ENCODE peak calls at places on chromosomes 7 and 10, in six cellular contexts. One of them, this sample, is unnamed.
A peak's percentile ranks its signal among the peaks of the same experiment; 100 is the strongest.

GRCh38 chr10:33913194-33913593 is 578.7 kb upstream of the NRP1 start:
- DNase-seq in GM12878: no peak
- DNase-seq in WTC11: no peak
- DNase-seq in A549: no peak
- DNase-seq in H9: no peak
- DNase-seq in HFF-Myc: no peak
- DNase-seq in this sample: no peak

GRCh38 chr7:5383314-5384098 is 40.1 kb downstream of the TNRC18 start:
- DNase-seq in GM12878: no peak
- DNase-seq in WTC11: no peak
- DNase-seq in A549: no peak
- DNase-seq in H9: no peak
- DNase-seq in HFF-Myc: no peak
- DNase-seq in this sample: no peak

GRCh38 chr10:37856881-37857286 is 526 bp downstream of the ZNF248 start:
- DNase-seq in GM12878: no peak
- DNase-seq in WTC11: peak; percentile 9
- DNase-seq in A549: no peak
- DNase-seq in H9: no peak
- DNase-seq in HFF-Myc: no peak
- DNase-seq in this sample: no peak

GRCh38 chr7:134660961-134661376 is 14.3 kb downstream of the BPGM start:
- DNase-seq in GM12878: no peak
- DNase-seq in WTC11: no peak
- DNase-seq in A549: no peak
- DNase-seq in H9: no peak
- DNase-seq in HFF-Myc: no peak
- DNase-seq in this sample: no peak

GRCh38 chr7:5780801-5781496 is 514 bp downstream of the RNF216 start:
- DNase-seq in GM12878: no peak
- DNase-seq in WTC11: peak; percentile 42
- DNase-seq in A549: no peak
- DNase-seq in H9: peak; percentile 37
- DNase-seq in HFF-Myc: no peak
- DNase-seq in this sample: peak; percentile 24

GRCh38 chr10:27801171-27801785 is 55.7 kb upstream of the MKX start:
- DNase-seq in GM12878: no peak
- DNase-seq in WTC11: no peak
- DNase-seq in A549: no peak
- DNase-seq in H9: no peak
- DNase-seq in HFF-Myc: no peak
- DNase-seq in this sample: no peak

GRCh38 chr7:98569606-98570337 is 47.3 kb upstream of the NPTX2 start:
- DNase-seq in GM12878: no peak
- DNase-seq in WTC11: no peak
- DNase-seq in A549: no peak
- DNase-seq in H9: no peak
- DNase-seq in HFF-Myc: no peak
- DNase-seq in this sample: no peak

GRCh38 chr7:16648551-16648950 is 2.6 kb downstream of the BZW2 start:
- DNase-seq in GM12878: no peak
- DNase-seq in WTC11: no peak
- DNase-seq in A549: no peak
- DNase-seq in H9: peak; percentile 37
- DNase-seq in HFF-Myc: no peak
- DNase-seq in this sample: no peak

GRCh38 chr7:32587431-32587948 is 92.2 kb downstream of the AVL9 start:
- DNase-seq in GM12878: no peak
- DNase-seq in WTC11: no peak
- DNase-seq in A549: peak; percentile 61
- DNase-seq in H9: no peak
- DNase-seq in HFF-Myc: peak; percentile 59
- DNase-seq in this sample: no peak

GRCh38 chr10:110212119-110213006 is 5.0 kb downstream of the MXI1 start:
- DNase-seq in GM12878: no peak
- DNase-seq in WTC11: no peak
- DNase-seq in A549: no peak
- DNase-seq in H9: no peak
- DNase-seq in HFF-Myc: no peak
- DNase-seq in this sample: no peak

GRCh38 chr10:129769381-129770116 is 194.5 kb downstream of the EBF3 start:
- DNase-seq in GM12878: no peak
- DNase-seq in WTC11: peak; percentile 5
- DNase-seq in A549: no peak
- DNase-seq in H9: peak; percentile 14
- DNase-seq in HFF-Myc: no peak
- DNase-seq in this sample: no peak

GRCh38 chr7:42217053-42217452 is 20.0 kb downstream of the GLI3 start:
- DNase-seq in GM12878: no peak
- DNase-seq in WTC11: no peak
- DNase-seq in A549: no peak
- DNase-seq in H9: no peak
- DNase-seq in HFF-Myc: no peak
- DNase-seq in this sample: no peak

GRCh38 chr10:116610443-116611152 is 10.2 kb upstream of the PNLIPRP2 start:
- DNase-seq in GM12878: no peak
- DNase-seq in WTC11: no peak
- DNase-seq in A549: no peak
- DNase-seq in H9: no peak
- DNase-seq in HFF-Myc: no peak
- DNase-seq in this sample: no peak

GRCh38 chr10:115956225-115957009 is 316.6 kb downstream of the GFRA1 start:
- DNase-seq in GM12878: no peak
- DNase-seq in WTC11: no peak
- DNase-seq in A549: no peak
- DNase-seq in H9: no peak
- DNase-seq in HFF-Myc: no peak
- DNase-seq in this sample: no peak

GRCh38 chr10:124866812-124867211 is 65.2 kb downstream of the ABRAXAS2 start:
- DNase-seq in GM12878: no peak
- DNase-seq in WTC11: no peak
- DNase-seq in A549: no peak
- DNase-seq in H9: no peak
- DNase-seq in HFF-Myc: no peak
- DNase-seq in this sample: no peak

GRCh38 chr10:108567899-108568752 is 1355.2 kb downstream of the XPNPEP1 start:
- DNase-seq in GM12878: no peak
- DNase-seq in WTC11: no peak
- DNase-seq in A549: no peak
- DNase-seq in H9: no peak
- DNase-seq in HFF-Myc: no peak
- DNase-seq in this sample: no peak

GRCh38 chr10:88865281-88865876 is 13.7 kb upstream of the ANKRD22 start:
- DNase-seq in GM12878: no peak
- DNase-seq in WTC11: no peak
- DNase-seq in A549: no peak
- DNase-seq in H9: no peak
- DNase-seq in HFF-Myc: no peak
- DNase-seq in this sample: no peak

GRCh38 chr10:89163265-89163995 is 43.7 kb downstream of the CH25H start:
- DNase-seq in GM12878: peak; percentile 76
- DNase-seq in WTC11: no peak
- DNase-seq in A549: no peak
- DNase-seq in H9: no peak
- DNase-seq in HFF-Myc: no peak
- DNase-seq in this sample: no peak

GRCh38 chr10:130456616-130457015 is 320.4 kb downstream of the GLRX3 start:
- DNase-seq in GM12878: no peak
- DNase-seq in WTC11: no peak
- DNase-seq in A549: no peak
- DNase-seq in H9: peak; percentile 7
- DNase-seq in HFF-Myc: no peak
- DNase-seq in this sample: no peak

GRCh38 chr7:69827140-69827919 is 229.1 kb downstream of the AUTS2 start:
- DNase-seq in GM12878: no peak
- DNase-seq in WTC11: no peak
- DNase-seq in A549: no peak
- DNase-seq in H9: no peak
- DNase-seq in HFF-Myc: no peak
- DNase-seq in this sample: no peak

GRCh38 chr7:157567666-157568065 is 230.9 kb downstream of the DNAJB6 start:
- DNase-seq in GM12878: no peak
- DNase-seq in WTC11: no peak
- DNase-seq in A549: no peak
- DNase-seq in H9: no peak
- DNase-seq in HFF-Myc: no peak
- DNase-seq in this sample: no peak

GRCh38 chr7:157565981-157566630 is 229.3 kb downstream of the DNAJB6 start:
- DNase-seq in GM12878: no peak
- DNase-seq in WTC11: no peak
- DNase-seq in A549: no peak
- DNase-seq in H9: no peak
- DNase-seq in HFF-Myc: no peak
- DNase-seq in this sample: no peak

GRCh38 chr7:157565201-157565626 is 228.4 kb downstream of the DNAJB6 start:
- DNase-seq in GM12878: no peak
- DNase-seq in WTC11: no peak
- DNase-seq in A549: no peak
- DNase-seq in H9: no peak
- DNase-seq in HFF-Myc: no peak
- DNase-seq in this sample: no peak

GRCh38 chr7:157568071-157568784 is 231.4 kb downstream of the DNAJB6 start:
- DNase-seq in GM12878: no peak
- DNase-seq in WTC11: no peak
- DNase-seq in A549: no peak
- DNase-seq in H9: no peak
- DNase-seq in HFF-Myc: no peak
- DNase-seq in this sample: no peak

DNA sequence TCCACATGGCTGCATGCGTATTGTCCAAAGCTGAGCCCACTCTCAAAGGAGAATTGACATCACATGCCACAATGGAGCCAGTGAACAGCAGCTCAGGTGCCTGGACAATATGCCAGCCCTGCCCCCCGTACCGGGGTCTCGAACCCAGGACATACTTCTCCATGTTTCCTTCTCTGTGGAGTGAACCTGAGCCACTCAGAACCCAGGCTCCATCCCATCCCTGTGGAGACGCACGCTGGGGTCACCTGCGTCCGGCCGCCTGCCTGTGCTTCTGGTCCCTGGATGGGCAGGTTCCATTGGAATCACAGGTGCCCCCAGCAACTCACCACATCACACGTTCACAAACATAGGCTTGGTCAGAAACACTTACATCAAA is 229.8 kb downstream of the DNAJB6 start:
- DNase-seq in GM12878: no peak
- DNase-seq in WTC11: no peak
- DNase-seq in A549: no peak
- DNase-seq in H9: no peak
- DNase-seq in HFF-Myc: no peak
- DNase-seq in this sample: no peak
- TF ChIP-seq CTCF in GM12878: no peak
- TF ChIP-seq CTCF in WTC11: no peak
- TF ChIP-seq CTCF in A549: no peak
- TF ChIP-seq CTCF in H9: no peak
- TF ChIP-seq CTCF in HFF-Myc: no peak
- TF ChIP-seq CTCF in this sample: no peak

GRCh38 chr7:27143950-27144798 is 693 bp upstream of the HOXA5 start:
- DNase-seq in GM12878: no peak
- DNase-seq in WTC11: no peak
- DNase-seq in A549: no peak
- DNase-seq in H9: no peak
- DNase-seq in HFF-Myc: no peak
- DNase-seq in this sample: peak; percentile 21

GRCh38 chr7:27141591-27142561 is 1.6 kb downstream of the HOXA5 start:
- DNase-seq in GM12878: no peak
- DNase-seq in WTC11: peak; percentile 43
- DNase-seq in A549: peak; percentile 87
- DNase-seq in H9: peak; percentile 67
- DNase-seq in HFF-Myc: no peak
- DNase-seq in this sample: peak; percentile 20

GRCh38 chr7:27144799-27145166 is 1.3 kb upstream of the HOXA5 start:
- DNase-seq in GM12878: no peak
- DNase-seq in WTC11: peak; percentile 38
- DNase-seq in A549: no peak
- DNase-seq in H9: no peak
- DNase-seq in HFF-Myc: no peak
- DNase-seq in this sample: peak; percentile 21

GRCh38 chr7:27142562-27143021 is 889 bp downstream of the HOXA5 start:
- DNase-seq in GM12878: no peak
- DNase-seq in WTC11: no peak
- DNase-seq in A549: no peak
- DNase-seq in H9: no peak
- DNase-seq in HFF-Myc: no peak
- DNase-seq in this sample: peak; percentile 24

DNA sequence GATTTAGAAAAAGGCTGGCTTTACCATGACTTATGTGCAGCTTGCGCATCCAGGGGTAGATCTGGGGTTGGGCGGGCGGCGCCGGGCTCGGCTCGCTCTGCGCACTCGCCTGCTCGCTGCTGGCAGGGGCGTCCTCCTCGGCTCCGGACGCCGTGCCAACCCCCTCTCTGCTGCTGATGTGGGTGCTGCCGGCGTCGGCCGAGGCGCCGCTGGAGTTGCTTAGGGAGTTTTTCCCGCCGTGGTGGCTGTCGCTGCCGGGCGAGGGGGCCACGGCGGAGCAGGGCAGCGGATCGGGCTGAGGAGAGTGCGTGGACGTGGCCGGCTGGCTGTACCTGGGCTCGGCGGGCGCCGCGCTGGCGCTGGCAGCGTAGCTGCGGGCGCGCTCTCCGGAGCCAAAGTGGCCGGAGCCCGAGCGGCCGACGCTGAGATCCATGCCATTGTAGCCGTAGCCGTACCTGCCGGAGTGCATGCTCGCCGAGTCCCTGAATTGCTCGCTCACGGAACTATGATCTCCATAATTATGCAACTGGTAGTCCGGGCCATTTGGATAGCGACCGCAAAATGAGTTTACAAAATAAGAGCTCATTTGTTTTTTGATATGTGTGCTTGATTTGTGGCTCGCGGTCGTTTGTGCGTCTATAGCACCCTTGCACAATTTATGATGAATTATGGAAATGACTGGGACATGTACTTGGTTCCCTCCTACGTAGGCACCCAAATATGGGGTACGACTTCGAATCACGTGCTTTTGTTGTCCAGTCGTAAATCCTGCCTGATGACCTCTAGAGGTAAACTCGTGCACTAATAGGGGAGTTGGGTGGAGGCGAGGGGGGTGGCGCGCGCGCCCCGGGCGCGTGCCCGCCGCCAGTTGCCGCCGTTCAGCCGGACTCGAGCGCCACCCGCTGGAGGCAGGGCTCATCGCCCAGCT is at the start of gene HOXA5:
- DNase-seq in GM12878: no peak
- DNase-seq in WTC11: peak; percentile 89
- DNase-seq in A549: peak; percentile 95
- DNase-seq in H9: peak; percentile 88
- DNase-seq in HFF-Myc: no peak
- DNase-seq in this sample: peak; percentile 58
- TF ChIP-seq CTCF in GM12878: no peak
- TF ChIP-seq CTCF in WTC11: peak; percentile 88
- TF ChIP-seq CTCF in A549: peak; percentile 88
- TF ChIP-seq CTCF in H9: peak; percentile 95
- TF ChIP-seq CTCF in HFF-Myc: peak; percentile 82
- TF ChIP-seq CTCF in this sample: no peak

GRCh38 chr7:129193892-129194291 is 5.5 kb downstream of the SMO start:
- DNase-seq in GM12878: no peak
- DNase-seq in WTC11: no peak
- DNase-seq in A549: no peak
- DNase-seq in H9: no peak
- DNase-seq in HFF-Myc: no peak
- DNase-seq in this sample: no peak
- TF ChIP-seq CTCF in GM12878: no peak
- TF ChIP-seq CTCF in WTC11: no peak
- TF ChIP-seq CTCF in A549: no peak
- TF ChIP-seq CTCF in H9: no peak
- TF ChIP-seq CTCF in HFF-Myc: no peak
- TF ChIP-seq CTCF in this sample: no peak

GRCh38 chr10:100569687-100570517 is 34.2 kb downstream of the HIF1AN start:
- DNase-seq in GM12878: no peak
- DNase-seq in WTC11: peak; percentile 62
- DNase-seq in A549: no peak
- DNase-seq in H9: peak; percentile 67
- DNase-seq in HFF-Myc: no peak
- DNase-seq in this sample: no peak
- TF ChIP-seq CTCF in GM12878: peak; percentile 17
- TF ChIP-seq CTCF in WTC11: no peak
- TF ChIP-seq CTCF in A549: no peak
- TF ChIP-seq CTCF in H9: peak; percentile 75
- TF ChIP-seq CTCF in HFF-Myc: peak; percentile 20
- TF ChIP-seq CTCF in this sample: no peak